ENCODE peak calls at places on chromosome 2, in four cellular contexts. P is right atrium auricular region, F is PC-3, R is heart left ventricle. Y is an unnamed sample.

GRCh38 chr2:240461471-240462072 is 26.1 kb downstream of the GPC1 start:
- DNase-seq in P (no peak), F (no peak), R (peak), Y (no peak)

GRCh38 chr2:229489016-229489415 is 217.9 kb upstream of the PID1 start:
- DNase-seq in P (no peak), F (peak), R (no peak), Y (no peak)

GRCh38 chr2:116802671-116803070 is 1011.8 kb upstream of the DDX18 start:
- DNase-seq in P (no peak), F (no peak), R (no peak), Y (no peak)

GRCh38 chr2:207437857-207438166 is 92.0 kb upstream of the CREB1 start:
- DNase-seq in P (no peak), F (no peak), R (no peak), Y (peak)

GRCh38 chr2:33015421-33016142 is 68.8 kb downstream of the LTBP1 start:
- DNase-seq in P (no peak), F (peak), R (no peak), Y (no peak)

GRCh38 chr2:99643824-99644787 is 154.3 kb upstream of the REV1 start:
- DNase-seq in P (no peak), F (peak), R (no peak), Y (no peak)

GRCh38 chr2:12589802-12590320 is 126.9 kb upstream of the TRIB2 start:
- DNase-seq in P (no peak), F (no peak), R (no peak), Y (no peak)

GRCh38 chr2:85430780-85431601 is 12.5 kb downstream of the SH2D6 start:
- DNase-seq in P (no peak), F (no peak), R (no peak), Y (no peak)

GRCh38 chr2:64453710-64454315 is at the start of gene LGALSL:
- DNase-seq in P (peak), F (peak), R (peak), Y (peak)

GRCh38 chr2:1769703-1770422 is 25.5 kb upstream of the PXDN start:
- DNase-seq in P (no peak), F (peak), R (peak), Y (peak)

GRCh38 chr2:215171151-215171550 is 32.7 kb upstream of the ABCA12 start:
- DNase-seq in P (no peak), F (peak), R (no peak), Y (no peak)

GRCh38 chr2:174485763-174486613 is 841 bp downstream of the GPR155 start:
- DNase-seq in P (no peak), F (peak), R (peak), Y (no peak)

GRCh38 chr2:10524841-10525572 is 76.9 kb upstream of the ODC1 start:
- DNase-seq in P (no peak), F (no peak), R (no peak), Y (no peak)

GRCh38 chr2:73980566-73980965 is 4.1 kb upstream of the TET3 start:
- DNase-seq in P (no peak), F (no peak), R (no peak), Y (no peak)

GRCh38 chr2:65662654-65663432 is 230.4 kb upstream of the SPRED2 start:
- DNase-seq in P (no peak), F (peak), R (no peak), Y (no peak)

GRCh38 chr2:234098675-234099195 is 48.2 kb downstream of the SPP2 start:
- DNase-seq in P (no peak), F (no peak), R (no peak), Y (no peak)

GRCh38 chr2:11073791-11074190 is 81.5 kb upstream of the SLC66A3 start:
- DNase-seq in P (no peak), F (no peak), R (no peak), Y (no peak)

GRCh38 chr2:47520825-47521665 is 118.1 kb downstream of the MSH2 start:
- DNase-seq in P (no peak), F (peak), R (peak), Y (peak)

GRCh38 chr2:127909019-127909418 is 23.3 kb upstream of the AMMECR1L start:
- DNase-seq in P (no peak), F (peak), R (no peak), Y (no peak)

GRCh38 chr2:11444737-11445136 is 21.2 kb downstream of the E2F6 start:
- DNase-seq in P (no peak), F (no peak), R (no peak), Y (no peak)

GRCh38 chr2:72386288-72386687 is 238.6 kb upstream of the CYP26B1 start:
- DNase-seq in P (no peak), F (no peak), R (no peak), Y (no peak)

DNA sequence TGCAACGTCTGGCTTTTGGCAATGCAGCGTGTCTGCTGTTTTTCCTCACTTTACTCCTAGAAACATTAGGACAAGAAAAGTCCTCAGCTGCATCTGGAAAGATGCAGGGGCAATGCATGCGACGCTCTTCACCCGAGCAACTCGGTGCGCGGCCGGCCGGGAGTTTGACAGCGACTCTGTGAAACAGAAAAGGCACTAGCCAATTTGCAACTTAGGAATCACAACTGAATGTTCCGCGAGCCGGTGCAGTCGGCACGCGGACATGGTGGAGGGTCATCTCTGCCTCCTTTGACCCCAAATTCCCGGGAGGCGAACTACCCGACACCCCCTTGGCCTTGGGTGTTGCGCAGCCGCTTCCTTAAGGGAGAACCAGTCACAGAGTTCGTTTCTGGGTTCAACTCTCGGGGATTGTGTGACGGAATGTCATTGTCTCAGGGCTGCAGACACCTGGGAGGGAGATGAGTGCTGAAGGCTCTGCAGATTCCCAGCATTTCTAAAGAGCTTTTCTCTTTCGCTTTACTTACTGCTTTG is 9.8 kb downstream of the NR4A2 start:
- DNase-seq in P (no peak), F (no peak), R (no peak), Y (no peak)
- H3K4me3 ChIP-seq in P (no peak), F (no peak), R (peak), Y (no peak)

GRCh38 chr2:42854207-42854818 is 61.9 kb upstream of the HAAO start:
- DNase-seq in P (peak), F (no peak), R (peak), Y (peak)

GRCh38 chr2:42858140-42859005 is 66.0 kb upstream of the HAAO start:
- DNase-seq in P (no peak), F (no peak), R (no peak), Y (no peak)

GRCh38 chr2:42855221-42855970 is 63.0 kb upstream of the HAAO start:
- DNase-seq in P (no peak), F (no peak), R (no peak), Y (no peak)

GRCh38 chr2:42856891-42857632 is 64.7 kb upstream of the HAAO start:
- DNase-seq in P (no peak), F (no peak), R (no peak), Y (peak)

GRCh38 chr2:42856106-42856860 is 63.9 kb upstream of the HAAO start:
- DNase-seq in P (no peak), F (no peak), R (no peak), Y (no peak)
- H3K4me3 ChIP-seq in P (no peak), F (no peak), R (no peak), Y (no peak)

DNA sequence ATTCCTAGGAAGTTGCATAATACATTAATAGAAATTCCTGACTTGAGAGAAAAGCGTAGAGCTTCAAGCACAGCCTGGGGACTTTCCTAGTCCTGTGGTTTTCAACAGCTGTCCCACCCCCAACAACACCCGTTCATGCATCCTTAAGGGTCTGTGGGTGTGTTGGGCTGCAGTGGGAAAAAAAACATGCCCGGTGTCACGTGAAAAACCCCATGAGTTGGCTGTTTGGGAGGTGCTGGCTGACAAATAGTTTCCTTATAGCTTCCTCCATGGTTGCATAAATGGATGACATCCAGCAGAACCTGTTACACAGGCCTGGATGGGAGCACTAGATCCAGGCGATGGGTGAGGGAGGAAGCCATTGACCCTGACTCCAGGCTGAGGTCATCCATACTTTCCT is 15.0 kb downstream of the SLC9A4 start:
- DNase-seq in P (no peak), F (peak), R (no peak), Y (no peak)
- H3K4me3 ChIP-seq in P (no peak), F (peak), R (no peak), Y (no peak)

DNA sequence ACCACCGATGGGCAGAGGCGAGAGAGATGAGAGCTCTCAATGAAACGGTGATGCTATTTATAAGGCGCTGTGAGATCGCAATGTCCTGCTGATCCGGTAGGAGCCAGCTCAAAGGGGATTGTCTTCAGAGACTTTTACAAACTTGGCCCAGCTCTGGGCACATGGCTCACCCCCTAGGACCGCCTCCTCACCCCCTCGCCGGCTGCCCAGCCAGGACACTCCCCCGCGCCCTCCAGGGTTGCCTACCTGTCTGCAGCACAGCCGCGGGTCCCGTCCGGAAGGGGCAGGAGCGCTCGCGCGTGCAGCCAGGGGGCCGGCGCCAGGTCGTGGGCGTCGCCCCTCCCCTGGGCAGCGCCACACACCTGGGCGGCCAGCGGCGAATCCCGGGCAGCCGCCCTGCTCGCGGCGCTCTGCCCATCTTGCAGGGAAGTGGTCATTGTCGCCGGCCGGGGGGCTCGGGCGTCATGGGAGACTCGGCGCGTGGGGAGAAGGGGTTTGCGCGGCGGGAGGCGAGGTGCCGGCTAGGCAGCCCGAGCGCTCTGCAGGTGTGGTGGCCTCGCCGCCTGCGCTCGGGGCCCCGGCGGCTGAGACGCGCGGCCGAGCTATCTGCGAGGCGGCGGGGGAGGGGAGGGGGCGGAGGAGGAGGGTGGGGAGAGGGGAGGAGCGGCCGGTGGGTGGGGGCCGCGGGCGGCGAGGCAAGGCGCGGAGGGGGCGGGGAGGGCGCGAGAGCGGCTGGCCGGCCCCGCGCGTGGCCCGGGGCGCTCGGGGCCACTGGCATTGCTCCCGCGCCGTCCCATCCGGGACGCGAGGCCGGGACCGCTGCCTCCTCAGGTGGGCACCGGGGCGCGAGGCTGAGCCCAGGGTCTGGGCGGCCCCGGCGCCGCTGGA is at the start of gene GRB14:
- DNase-seq in P (no peak), F (peak), R (peak), Y (peak)
- H3K4me3 ChIP-seq in P (peak), F (peak), R (peak), Y (peak)

GRCh38 chr2:68767031-68767961 is 32.7 kb downstream of the ARHGAP25 start:
- DNase-seq in P (no peak), F (no peak), R (no peak), Y (no peak)
- H3K4me3 ChIP-seq in P (no peak), F (no peak), R (no peak), Y (no peak)

GRCh38 chr2:46306320-46306719 is 9.1 kb downstream of the EPAS1 start:
- DNase-seq in P (no peak), F (peak), R (no peak), Y (peak)
- H3K4me3 ChIP-seq in P (no peak), F (peak), R (peak), Y (no peak)

GRCh38 chr2:70977605-70978205 is 725 bp upstream of the ANKRD53 start:
- DNase-seq in P (peak), F (peak), R (no peak), Y (peak)
- H3K4me3 ChIP-seq in P (peak), F (peak), R (peak), Y (no peak)

GRCh38 chr2:233061591-233062446 is 1.7 kb downstream of the INPP5D start:
- DNase-seq in P (no peak), F (peak), R (peak), Y (no peak)
- H3K4me3 ChIP-seq in P (peak), F (no peak), R (peak), Y (no peak)

Y was measured in prostate gland.